ENCODE peak calls at places on chromosomes 4 and X, in eight cellular contexts. P is AG09309; D is glomerular endothelial cell; R is CD8-positive, alpha-beta memory T cell; Z is A673; E is putamen; W is activated CD4-positive, alpha-beta T cell treated with anti-CD3 and anti-CD28 coated beads, Interleukin-2, amount 50 U/mL, for 24 hours; G is T-helper 22 cell. N is an unnamed sample.

GRCh38 chrX:106171293-106171692 is 3.2 kb downstream of the PWWP3B start:
- DNase-seq in P (no peak), D (no peak), R (no peak), Z (no peak), E (no peak), W (no peak), G (no peak), N (no peak)

GRCh38 chrX:57929373-57929772 is 19.1 kb upstream of the ZXDA start:
- DNase-seq in P (no peak), D (no peak), R (no peak), Z (peak; percentile 67), E (no peak), W (no peak), G (no peak), N (peak; percentile 52)

GRCh38 chr4:6910340-6910959 is 824 bp downstream of the TBC1D14 start:
- DNase-seq in P (no peak), D (no peak), R (no peak), Z (peak; percentile 53), E (no peak), W (no peak), G (no peak), N (peak; percentile 15)

GRCh38 chrX:35773958-35774564 is 24.1 kb upstream of the MAGEB16 start:
- DNase-seq in P (no peak), D (no peak), R (no peak), Z (no peak), E (no peak), W (no peak), G (no peak), N (no peak)

GRCh38 chr4:12471193-12471592 is 1012.9 kb downstream of the RAB28 start:
- DNase-seq in P (no peak), D (no peak), R (no peak), Z (no peak), E (no peak), W (no peak), G (no peak), N (no peak)

GRCh38 chrX:13658602-13659001 is 5.7 kb downstream of the TCEANC start:
- DNase-seq in P (no peak), D (no peak), R (no peak), Z (peak; percentile 72), E (peak; percentile 32), W (no peak), G (no peak), N (peak; percentile 67)

GRCh38 chr4:73852771-73853170 is 325 bp upstream of the PF4V1 start:
- DNase-seq in P (no peak), D (no peak), R (no peak), Z (no peak), E (no peak), W (no peak), G (no peak), N (no peak)

GRCh38 chr4:158169931-158170690 is 2.7 kb downstream of the GASK1B start:
- DNase-seq in P (no peak), D (no peak), R (no peak), Z (peak; percentile 69), E (no peak), W (no peak), G (no peak), N (no peak)

GRCh38 chr4:40719008-40719623 is 30.6 kb upstream of the NSUN7 start:
- DNase-seq in P (peak; percentile 37), D (no peak), R (no peak), Z (peak; percentile 50), E (no peak), W (no peak), G (no peak), N (peak; percentile 62)

GRCh38 chr4:128384765-128385164 is 97.2 kb upstream of the PGRMC2 start:
- DNase-seq in P (no peak), D (no peak), R (no peak), Z (no peak), E (no peak), W (no peak), G (no peak), N (no peak)

GRCh38 chr4:157992038-157992706 is 180.7 kb downstream of the GASK1B start:
- DNase-seq in P (peak; percentile 42), D (peak; percentile 95), R (no peak), Z (peak; percentile 82), E (peak; percentile 80), W (no peak), G (no peak), N (peak; percentile 59)

GRCh38 chrX:72079607-72080006 is 52.1 kb downstream of the RTL5 start:
- DNase-seq in P (no peak), D (no peak), R (no peak), Z (no peak), E (no peak), W (no peak), G (no peak), N (no peak)

GRCh38 chrX:68045008-68045577 is 388.2 kb downstream of the OPHN1 start:
- DNase-seq in P (no peak), D (no peak), R (no peak), Z (no peak), E (no peak), W (no peak), G (no peak), N (no peak)

GRCh38 chrX:13223868-13224555 is 95.8 kb downstream of the ATXN3L start:
- DNase-seq in P (peak; percentile 57), D (peak; percentile 85), R (no peak), Z (peak; percentile 89), E (no peak), W (no peak), G (no peak), N (no peak)

GRCh38 chrX:17456526-17456925 is 81.5 kb downstream of the NHS start:
- DNase-seq in P (no peak), D (no peak), R (no peak), Z (no peak), E (peak; percentile 9), W (no peak), G (no peak), N (no peak)

GRCh38 chrX:133497356-133497755 is 82.1 kb upstream of the GPC4 start:
- DNase-seq in P (no peak), D (no peak), R (no peak), Z (peak; percentile 95), E (no peak), W (no peak), G (no peak), N (no peak)

GRCh38 chrX:2539586-2539985 is 38.8 kb upstream of the DHRSX start:
- DNase-seq in P (no peak), D (no peak), R (no peak), Z (no peak), E (no peak), W (no peak), G (no peak), N (no peak)

GRCh38 chrX:149829751-149830191 is 48.0 kb downstream of the MAGEA9 start:
- DNase-seq in P (peak; percentile 1), D (no peak), R (peak; percentile 4), Z (no peak), E (no peak), W (no peak), G (no peak), N (no peak)

GRCh38 chr4:2825740-2826139 is 17.9 kb upstream of the ADD1 start:
- DNase-seq in P (no peak), D (no peak), R (no peak), Z (no peak), E (no peak), W (no peak), G (no peak), N (no peak)

GRCh38 chr4:168604496-168605373 is 107.9 kb downstream of the PALLD start:
- DNase-seq in P (peak; percentile 76), D (peak; percentile 94), R (no peak), Z (peak; percentile 96), E (peak; percentile 44), W (no peak), G (no peak), N (no peak)

GRCh38 chr4:78569291-78569821 is 17.8 kb downstream of the ANXA3 start:
- DNase-seq in P (peak; percentile 55), D (peak; percentile 54), R (no peak), Z (peak; percentile 37), E (no peak), W (no peak), G (no peak), N (no peak)

GRCh38 chr4:39331191-39331590 is 35.0 kb downstream of the RFC1 start:
- DNase-seq in P (no peak), D (no peak), R (no peak), Z (no peak), E (no peak), W (no peak), G (no peak), N (no peak)

GRCh38 chr4:121462660-121463261 is 81.9 kb upstream of the QRFPR start:
- DNase-seq in P (peak; percentile 37), D (peak; percentile 45), R (no peak), Z (peak; percentile 88), E (peak; percentile 29), W (no peak), G (no peak), N (peak; percentile 63)

N was measured in RPMI8226.